ENCODE peak calls at places on chromosomes 12 and 14, in nine cellular contexts. One of them, this sample, is unnamed.

GRCh38 chr12:80624986-80625530 is 82.4 kb upstream of the MYF6 start:
- DNase-seq in epithelial cell of proximal tubule: no peak
- DNase-seq in astrocyte: no peak
- DNase-seq in lower lobe of right lung: no peak
- DNase-seq in fibroblast of mammary gland: no peak
- DNase-seq in CD8-positive, alpha-beta T cell: no peak
- DNase-seq in heart right ventricle: no peak
- DNase-seq in neural progenitor cell: no peak
- DNase-seq in transverse colon: no peak
- DNase-seq in this sample: no peak

GRCh38 chr12:69512820-69513219 is 42.6 kb downstream of the FRS2 start:
- DNase-seq in epithelial cell of proximal tubule: no peak
- DNase-seq in astrocyte: no peak
- DNase-seq in lower lobe of right lung: no peak
- DNase-seq in fibroblast of mammary gland: peak; percentile 41
- DNase-seq in CD8-positive, alpha-beta T cell: no peak
- DNase-seq in heart right ventricle: no peak
- DNase-seq in neural progenitor cell: no peak
- DNase-seq in transverse colon: no peak
- DNase-seq in this sample: peak; percentile 68

GRCh38 chr14:24268225-24268624 is 3.2 kb downstream of the RABGGTA start:
- DNase-seq in epithelial cell of proximal tubule: no peak
- DNase-seq in astrocyte: no peak
- DNase-seq in lower lobe of right lung: no peak
- DNase-seq in fibroblast of mammary gland: no peak
- DNase-seq in CD8-positive, alpha-beta T cell: no peak
- DNase-seq in heart right ventricle: no peak
- DNase-seq in neural progenitor cell: no peak
- DNase-seq in transverse colon: no peak
- DNase-seq in this sample: no peak

GRCh38 chr14:69316449-69317391 is 56.8 kb downstream of the GALNT16 start:
- DNase-seq in epithelial cell of proximal tubule: peak; percentile 47
- DNase-seq in astrocyte: peak; percentile 99
- DNase-seq in lower lobe of right lung: peak; percentile 58
- DNase-seq in fibroblast of mammary gland: peak; percentile 99
- DNase-seq in CD8-positive, alpha-beta T cell: no peak
- DNase-seq in heart right ventricle: peak; percentile 40
- DNase-seq in neural progenitor cell: no peak
- DNase-seq in transverse colon: peak; percentile 28
- DNase-seq in this sample: peak; percentile 97

GRCh38 chr14:68384881-68385280 is 408.0 kb downstream of the ZFP36L1 start:
- DNase-seq in epithelial cell of proximal tubule: no peak
- DNase-seq in astrocyte: no peak
- DNase-seq in lower lobe of right lung: no peak
- DNase-seq in fibroblast of mammary gland: no peak
- DNase-seq in CD8-positive, alpha-beta T cell: no peak
- DNase-seq in heart right ventricle: no peak
- DNase-seq in neural progenitor cell: no peak
- DNase-seq in transverse colon: no peak
- DNase-seq in this sample: no peak

GRCh38 chr12:106907411-106907810 is 48.3 kb upstream of the TMEM263 start:
- DNase-seq in epithelial cell of proximal tubule: no peak
- DNase-seq in astrocyte: no peak
- DNase-seq in lower lobe of right lung: no peak
- DNase-seq in fibroblast of mammary gland: no peak
- DNase-seq in CD8-positive, alpha-beta T cell: no peak
- DNase-seq in heart right ventricle: no peak
- DNase-seq in neural progenitor cell: no peak
- DNase-seq in transverse colon: no peak
- DNase-seq in this sample: no peak

GRCh38 chr14:89672636-89673279 is 255.7 kb upstream of the FOXN3 start:
- DNase-seq in epithelial cell of proximal tubule: no peak
- DNase-seq in astrocyte: no peak
- DNase-seq in lower lobe of right lung: no peak
- DNase-seq in fibroblast of mammary gland: no peak
- DNase-seq in CD8-positive, alpha-beta T cell: no peak
- DNase-seq in heart right ventricle: peak; percentile 22
- DNase-seq in neural progenitor cell: no peak
- DNase-seq in transverse colon: peak; percentile 70
- DNase-seq in this sample: no peak

GRCh38 chr14:88002421-88002820 is 2.5 kb upstream of the GPR65 start:
- DNase-seq in epithelial cell of proximal tubule: no peak
- DNase-seq in astrocyte: no peak
- DNase-seq in lower lobe of right lung: no peak
- DNase-seq in fibroblast of mammary gland: no peak
- DNase-seq in CD8-positive, alpha-beta T cell: no peak
- DNase-seq in heart right ventricle: no peak
- DNase-seq in neural progenitor cell: no peak
- DNase-seq in transverse colon: no peak
- DNase-seq in this sample: no peak

GRCh38 chr14:99234982-99235491 is 37.0 kb downstream of the BCL11B start:
- DNase-seq in epithelial cell of proximal tubule: no peak
- DNase-seq in astrocyte: peak; percentile 28
- DNase-seq in lower lobe of right lung: no peak
- DNase-seq in fibroblast of mammary gland: no peak
- DNase-seq in CD8-positive, alpha-beta T cell: no peak
- DNase-seq in heart right ventricle: no peak
- DNase-seq in neural progenitor cell: peak; percentile 90
- DNase-seq in transverse colon: no peak
- DNase-seq in this sample: no peak

GRCh38 chr12:30847259-30847658 is 79.3 kb upstream of the TSPAN11 start:
- DNase-seq in epithelial cell of proximal tubule: no peak
- DNase-seq in astrocyte: peak; percentile 38
- DNase-seq in lower lobe of right lung: no peak
- DNase-seq in fibroblast of mammary gland: peak; percentile 81
- DNase-seq in CD8-positive, alpha-beta T cell: no peak
- DNase-seq in heart right ventricle: no peak
- DNase-seq in neural progenitor cell: peak; percentile 83
- DNase-seq in transverse colon: no peak
- DNase-seq in this sample: peak; percentile 86

GRCh38 chr12:124083708-124084107 is 110.7 kb downstream of the ZNF664 start:
- DNase-seq in epithelial cell of proximal tubule: no peak
- DNase-seq in astrocyte: no peak
- DNase-seq in lower lobe of right lung: no peak
- DNase-seq in fibroblast of mammary gland: no peak
- DNase-seq in CD8-positive, alpha-beta T cell: no peak
- DNase-seq in heart right ventricle: no peak
- DNase-seq in neural progenitor cell: no peak
- DNase-seq in transverse colon: no peak
- DNase-seq in this sample: no peak

GRCh38 chr12:124082012-124082411 is 109.0 kb downstream of the ZNF664 start:
- DNase-seq in epithelial cell of proximal tubule: no peak
- DNase-seq in astrocyte: no peak
- DNase-seq in lower lobe of right lung: no peak
- DNase-seq in fibroblast of mammary gland: no peak
- DNase-seq in CD8-positive, alpha-beta T cell: no peak
- DNase-seq in heart right ventricle: no peak
- DNase-seq in neural progenitor cell: no peak
- DNase-seq in transverse colon: no peak
- DNase-seq in this sample: no peak

GRCh38 chr12:124085419-124085818 is 112.4 kb downstream of the ZNF664 start:
- DNase-seq in epithelial cell of proximal tubule: no peak
- DNase-seq in astrocyte: no peak
- DNase-seq in lower lobe of right lung: no peak
- DNase-seq in fibroblast of mammary gland: no peak
- DNase-seq in CD8-positive, alpha-beta T cell: no peak
- DNase-seq in heart right ventricle: no peak
- DNase-seq in neural progenitor cell: no peak
- DNase-seq in transverse colon: no peak
- DNase-seq in this sample: no peak

GRCh38 chr12:124080649-124081048 is 107.6 kb downstream of the ZNF664 start:
- DNase-seq in epithelial cell of proximal tubule: no peak
- DNase-seq in astrocyte: no peak
- DNase-seq in lower lobe of right lung: no peak
- DNase-seq in fibroblast of mammary gland: no peak
- DNase-seq in CD8-positive, alpha-beta T cell: no peak
- DNase-seq in heart right ventricle: no peak
- DNase-seq in neural progenitor cell: no peak
- DNase-seq in transverse colon: no peak
- DNase-seq in this sample: no peak

DNA sequence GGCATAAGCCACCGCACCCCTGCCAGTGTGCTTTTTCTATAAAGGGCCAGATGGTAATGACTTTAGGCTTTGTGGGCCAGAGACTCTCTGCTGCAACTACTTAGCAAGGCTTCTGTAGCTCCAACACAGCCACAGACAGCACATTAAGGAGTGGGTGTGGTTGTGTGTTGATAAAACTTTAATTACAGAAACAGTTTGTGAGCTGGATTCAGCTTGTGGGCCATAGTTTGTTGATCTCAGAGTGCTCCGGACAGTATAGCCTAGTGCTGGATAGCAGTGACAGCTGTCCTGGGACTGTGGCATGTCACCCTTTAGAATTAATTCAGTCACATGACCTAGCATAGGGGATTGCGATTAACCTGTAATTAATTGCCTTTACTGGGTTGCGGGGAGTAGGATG is 109.7 kb downstream of the ZNF664 start:
- DNase-seq in epithelial cell of proximal tubule: no peak
- DNase-seq in astrocyte: no peak
- DNase-seq in lower lobe of right lung: no peak
- DNase-seq in fibroblast of mammary gland: no peak
- DNase-seq in CD8-positive, alpha-beta T cell: no peak
- DNase-seq in heart right ventricle: no peak
- DNase-seq in neural progenitor cell: no peak
- DNase-seq in transverse colon: no peak
- DNase-seq in this sample: no peak
- TF ChIP-seq CTCF in epithelial cell of proximal tubule: no peak
- TF ChIP-seq CTCF in astrocyte: no peak
- TF ChIP-seq CTCF in lower lobe of right lung: no peak
- TF ChIP-seq CTCF in fibroblast of mammary gland: no peak
- TF ChIP-seq CTCF in CD8-positive, alpha-beta T cell: no peak
- TF ChIP-seq CTCF in heart right ventricle: no peak
- TF ChIP-seq CTCF in neural progenitor cell: no peak
- TF ChIP-seq CTCF in transverse colon: no peak
- TF ChIP-seq CTCF in this sample: no peak

DNA sequence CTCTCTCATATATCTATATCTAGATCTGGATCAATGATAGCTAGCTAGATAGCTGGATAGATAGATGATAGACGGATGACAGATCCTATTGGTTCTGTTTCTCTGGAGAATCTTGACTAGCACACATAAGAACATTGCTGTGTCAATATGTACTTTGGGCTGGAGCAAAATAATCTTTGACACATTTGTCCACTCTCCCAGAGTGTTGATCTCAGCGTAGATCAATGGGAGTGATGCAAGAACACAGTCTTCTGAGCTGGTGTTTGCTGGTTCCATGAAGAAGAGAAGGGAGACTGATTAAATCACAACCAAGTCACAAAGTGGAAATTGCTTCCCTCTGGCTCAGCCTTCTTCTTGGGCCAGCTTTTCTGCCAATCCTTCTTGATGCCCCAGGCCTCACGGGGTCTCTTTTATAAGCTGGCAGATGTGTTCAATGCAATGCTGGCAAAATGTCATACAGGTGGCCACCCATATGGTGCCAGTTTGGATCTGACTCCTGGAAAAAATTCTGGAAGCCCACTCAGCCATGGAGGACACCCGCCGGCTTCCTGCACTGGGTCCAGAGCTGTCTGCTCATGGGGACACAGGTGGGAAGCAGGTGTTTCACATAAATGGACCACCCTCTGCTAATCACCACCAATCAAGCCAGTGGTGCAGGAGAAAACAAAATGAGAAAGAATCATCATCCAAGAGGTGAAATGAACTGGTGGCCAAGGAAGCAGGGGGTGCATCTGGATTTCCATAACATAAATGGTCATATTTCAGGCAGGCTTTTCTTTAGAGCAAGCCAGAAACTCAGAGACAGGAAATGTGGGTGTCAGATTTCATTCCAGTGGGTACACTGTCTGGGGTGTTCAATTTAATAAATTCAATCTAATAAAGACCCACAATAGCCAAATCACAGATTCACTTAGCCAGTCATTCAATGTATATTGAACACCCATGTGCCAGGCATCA is 310.3 kb downstream of the DPF3 start:
- DNase-seq in epithelial cell of proximal tubule: no peak
- DNase-seq in astrocyte: no peak
- DNase-seq in lower lobe of right lung: no peak
- DNase-seq in fibroblast of mammary gland: no peak
- DNase-seq in CD8-positive, alpha-beta T cell: no peak
- DNase-seq in heart right ventricle: no peak
- DNase-seq in neural progenitor cell: no peak
- DNase-seq in transverse colon: no peak
- DNase-seq in this sample: peak; percentile 36
- H3K4me3 ChIP-seq in epithelial cell of proximal tubule: no peak overlapping the region
- H3K4me3 ChIP-seq in astrocyte: no peak overlapping the region
- H3K4me3 ChIP-seq in lower lobe of right lung: no peak overlapping the region
- H3K4me3 ChIP-seq in fibroblast of mammary gland: no peak overlapping the region
- H3K4me3 ChIP-seq in CD8-positive, alpha-beta T cell: no peak overlapping the region
- H3K4me3 ChIP-seq in heart right ventricle: no peak overlapping the region
- H3K4me3 ChIP-seq in neural progenitor cell: no peak overlapping the region
- H3K4me3 ChIP-seq in transverse colon: no peak overlapping the region
- H3K4me3 ChIP-seq in this sample: no peak overlapping the region

GRCh38 chr12:20451759-20452158 is 83.4 kb downstream of the PDE3A start:
- DNase-seq in epithelial cell of proximal tubule: no peak
- DNase-seq in astrocyte: peak; percentile 94
- DNase-seq in lower lobe of right lung: no peak
- DNase-seq in fibroblast of mammary gland: peak; percentile 95
- DNase-seq in CD8-positive, alpha-beta T cell: no peak
- DNase-seq in heart right ventricle: no peak
- DNase-seq in neural progenitor cell: no peak
- DNase-seq in transverse colon: no peak
- DNase-seq in this sample: peak; percentile 96

GRCh38 chr12:20445693-20446092 is 77.4 kb downstream of the PDE3A start:
- DNase-seq in epithelial cell of proximal tubule: no peak
- DNase-seq in astrocyte: no peak
- DNase-seq in lower lobe of right lung: no peak
- DNase-seq in fibroblast of mammary gland: no peak
- DNase-seq in CD8-positive, alpha-beta T cell: no peak
- DNase-seq in heart right ventricle: no peak
- DNase-seq in neural progenitor cell: no peak
- DNase-seq in transverse colon: no peak
- DNase-seq in this sample: peak; percentile 90

GRCh38 chr12:20446836-20447235 is 78.5 kb downstream of the PDE3A start:
- DNase-seq in epithelial cell of proximal tubule: no peak
- DNase-seq in astrocyte: no peak
- DNase-seq in lower lobe of right lung: no peak
- DNase-seq in fibroblast of mammary gland: no peak
- DNase-seq in CD8-positive, alpha-beta T cell: no peak
- DNase-seq in heart right ventricle: no peak
- DNase-seq in neural progenitor cell: no peak
- DNase-seq in transverse colon: no peak
- DNase-seq in this sample: no peak

GRCh38 chr12:20450591-20450990 is 82.3 kb downstream of the PDE3A start:
- DNase-seq in epithelial cell of proximal tubule: no peak
- DNase-seq in astrocyte: peak; percentile 39
- DNase-seq in lower lobe of right lung: no peak
- DNase-seq in fibroblast of mammary gland: peak; percentile 65
- DNase-seq in CD8-positive, alpha-beta T cell: no peak
- DNase-seq in heart right ventricle: no peak
- DNase-seq in neural progenitor cell: no peak
- DNase-seq in transverse colon: no peak
- DNase-seq in this sample: peak; percentile 51

GRCh38 chr12:20448781-20449180 is 80.4 kb downstream of the PDE3A start:
- DNase-seq in epithelial cell of proximal tubule: no peak
- DNase-seq in astrocyte: no peak
- DNase-seq in lower lobe of right lung: no peak
- DNase-seq in fibroblast of mammary gland: no peak
- DNase-seq in CD8-positive, alpha-beta T cell: no peak
- DNase-seq in heart right ventricle: no peak
- DNase-seq in neural progenitor cell: no peak
- DNase-seq in transverse colon: no peak
- DNase-seq in this sample: no peak
- TF ChIP-seq CTCF in epithelial cell of proximal tubule: no peak
- TF ChIP-seq CTCF in astrocyte: no peak
- TF ChIP-seq CTCF in lower lobe of right lung: no peak
- TF ChIP-seq CTCF in fibroblast of mammary gland: no peak
- TF ChIP-seq CTCF in CD8-positive, alpha-beta T cell: no peak
- TF ChIP-seq CTCF in heart right ventricle: no peak
- TF ChIP-seq CTCF in neural progenitor cell: no peak
- TF ChIP-seq CTCF in transverse colon: no peak
- TF ChIP-seq CTCF in this sample: no peak

GRCh38 chr12:52243264-52243773 is 10.3 kb downstream of the KRT7 start:
- DNase-seq in epithelial cell of proximal tubule: peak; percentile 75
- DNase-seq in astrocyte: peak; percentile 50
- DNase-seq in lower lobe of right lung: no peak
- DNase-seq in fibroblast of mammary gland: no peak
- DNase-seq in CD8-positive, alpha-beta T cell: no peak
- DNase-seq in heart right ventricle: no peak
- DNase-seq in neural progenitor cell: no peak
- DNase-seq in transverse colon: no peak
- DNase-seq in this sample: no peak
- H3K4me3 ChIP-seq in epithelial cell of proximal tubule: no peak overlapping the region
- H3K4me3 ChIP-seq in astrocyte: no peak overlapping the region
- H3K4me3 ChIP-seq in lower lobe of right lung: no peak overlapping the region
- H3K4me3 ChIP-seq in fibroblast of mammary gland: no peak overlapping the region
- H3K4me3 ChIP-seq in CD8-positive, alpha-beta T cell: no peak overlapping the region
- H3K4me3 ChIP-seq in heart right ventricle: no peak overlapping the region
- H3K4me3 ChIP-seq in neural progenitor cell: no peak overlapping the region
- H3K4me3 ChIP-seq in transverse colon: no peak overlapping the region
- H3K4me3 ChIP-seq in this sample: no peak overlapping the region

This sample was measured in choroid plexus epithelial cell.